ENCODE peak calls at places on chromosomes 6 and 20, in five cellular contexts. W, F, S, D and I are unnamed samples.

GRCh38 chr6:45681860-45682488 is 304.2 kb upstream of the SUPT3H start:
- DNase-seq in F (no peak), S (no peak), D (no peak), W (peak), I (peak)

GRCh38 chr6:137968901-137969300 is 101.8 kb downstream of the TNFAIP3 start:
- DNase-seq in D (no peak), F (no peak), S (no peak), W (no peak), I (no peak)

GRCh38 chr6:33317418-33317667 is 201 bp downstream of the ZBTB22 start:
- DNase-seq in D (no peak), S (no peak), F (peak), W (no peak), I (no peak)

GRCh38 chr6:132261354-132261753 is 139.9 kb downstream of the MOXD1 start:
- DNase-seq in S (no peak), F (no peak), W (no peak), D (no peak), I (no peak)

GRCh38 chr20:53736122-53736756 is 142.6 kb upstream of the ZNF217 start:
- DNase-seq in W (no peak), D (no peak), S (no peak), F (no peak), I (no peak)

GRCh38 chr6:43274916-43275597 is 23.0 kb upstream of the SLC22A7 start:
- DNase-seq in W (peak), D (peak), S (peak), F (no peak), I (no peak)

GRCh38 chr6:97674802-97675201 is 391.8 kb upstream of the MMS22L start:
- DNase-seq in W (no peak), D (no peak), F (no peak), S (no peak), I (no peak)

GRCh38 chr20:19849341-19850189 is 91.5 kb downstream of the RIN2 start:
- DNase-seq in S (no peak), F (no peak), W (no peak), D (no peak), I (no peak)

GRCh38 chr6:18380165-18380564 is 7.0 kb upstream of the RNF144B start:
- DNase-seq in D (no peak), F (no peak), W (no peak), S (no peak), I (no peak)

GRCh38 chr20:49285813-49286494 is 8.1 kb upstream of the ZNFX1 start:
- DNase-seq in S (no peak), D (no peak), F (no peak), W (no peak), I (no peak)

GRCh38 chr6:125586074-125586473 is 163.4 kb upstream of the HEY2 start:
- DNase-seq in F (no peak), W (no peak), D (no peak), S (no peak), I (no peak)